ENCODE peak calls at places on chromosomes 12 and 14, in eight cellular contexts. One of them, this sample, is unnamed.
A peak's percentile ranks its signal among the peaks of the same experiment; 100 is the strongest.

GRCh38 chr14:65352964-65353530 is 59.5 kb upstream of the FUT8 start:
- DNase-seq in CD8-positive, alpha-beta memory T cell: no peak
- DNase-seq in heart right ventricle: no peak
- DNase-seq in OCI-LY7: peak; percentile 86
- DNase-seq in body of pancreas: no peak
- DNase-seq in endodermal cell: no peak
- DNase-seq in transverse colon: peak; percentile 40
- DNase-seq in mesendoderm: no peak
- DNase-seq in this sample: no peak

GRCh38 chr12:7460375-7461259 is 16.7 kb upstream of the CD163L1 start:
- DNase-seq in CD8-positive, alpha-beta memory T cell: peak; percentile 18
- DNase-seq in heart right ventricle: peak; percentile 30
- DNase-seq in OCI-LY7: peak; percentile 54
- DNase-seq in body of pancreas: peak; percentile 38
- DNase-seq in endodermal cell: peak; percentile 92
- DNase-seq in transverse colon: peak; percentile 54
- DNase-seq in mesendoderm: peak; percentile 71
- DNase-seq in this sample: no peak

GRCh38 chr12:43957732-43958131 is 121.9 kb downstream of the TMEM117 start:
- DNase-seq in CD8-positive, alpha-beta memory T cell: peak; percentile 5
- DNase-seq in heart right ventricle: no peak
- DNase-seq in OCI-LY7: peak; percentile 46
- DNase-seq in body of pancreas: no peak
- DNase-seq in endodermal cell: peak; percentile 62
- DNase-seq in transverse colon: no peak
- DNase-seq in mesendoderm: peak; percentile 57
- DNase-seq in this sample: no peak

GRCh38 chr12:62256408-62257079 is 3.7 kb upstream of the USP15 start:
- DNase-seq in CD8-positive, alpha-beta memory T cell: no peak
- DNase-seq in heart right ventricle: no peak
- DNase-seq in OCI-LY7: no peak
- DNase-seq in body of pancreas: peak; percentile 43
- DNase-seq in endodermal cell: no peak
- DNase-seq in transverse colon: no peak
- DNase-seq in mesendoderm: no peak
- DNase-seq in this sample: no peak

GRCh38 chr14:49363926-49364751 is 222.0 kb downstream of the RPS29 start:
- DNase-seq in CD8-positive, alpha-beta memory T cell: no peak
- DNase-seq in heart right ventricle: no peak
- DNase-seq in OCI-LY7: no peak
- DNase-seq in body of pancreas: no peak
- DNase-seq in endodermal cell: no peak
- DNase-seq in transverse colon: no peak
- DNase-seq in mesendoderm: peak; percentile 78
- DNase-seq in this sample: no peak

GRCh38 chr14:34930591-34931069 is 52.2 kb upstream of the SRP54 start:
- DNase-seq in CD8-positive, alpha-beta memory T cell: peak; percentile 67
- DNase-seq in heart right ventricle: no peak
- DNase-seq in OCI-LY7: peak; percentile 51
- DNase-seq in body of pancreas: no peak
- DNase-seq in endodermal cell: no peak
- DNase-seq in transverse colon: no peak
- DNase-seq in mesendoderm: no peak
- DNase-seq in this sample: no peak

GRCh38 chr14:102878174-102878969 is 44.1 kb upstream of the AMN start:
- DNase-seq in CD8-positive, alpha-beta memory T cell: no peak
- DNase-seq in heart right ventricle: no peak
- DNase-seq in OCI-LY7: peak; percentile 29
- DNase-seq in body of pancreas: no peak
- DNase-seq in endodermal cell: peak; percentile 64
- DNase-seq in transverse colon: peak; percentile 44
- DNase-seq in mesendoderm: peak; percentile 26
- DNase-seq in this sample: no peak

GRCh38 chr12:116039081-116039480 is 238.4 kb downstream of the MED13L start:
- DNase-seq in CD8-positive, alpha-beta memory T cell: no peak
- DNase-seq in heart right ventricle: no peak
- DNase-seq in OCI-LY7: no peak
- DNase-seq in body of pancreas: no peak
- DNase-seq in endodermal cell: no peak
- DNase-seq in transverse colon: no peak
- DNase-seq in mesendoderm: no peak
- DNase-seq in this sample: no peak

GRCh38 chr12:118377005-118377890 is 893 bp downstream of the SUDS3 start:
- DNase-seq in CD8-positive, alpha-beta memory T cell: no peak
- DNase-seq in heart right ventricle: no peak
- DNase-seq in OCI-LY7: peak; percentile 53
- DNase-seq in body of pancreas: no peak
- DNase-seq in endodermal cell: peak; percentile 58
- DNase-seq in transverse colon: no peak
- DNase-seq in mesendoderm: peak; percentile 23
- DNase-seq in this sample: no peak

GRCh38 chr14:70018713-70019201 is 139.5 kb downstream of the SMOC1 start:
- DNase-seq in CD8-positive, alpha-beta memory T cell: no peak
- DNase-seq in heart right ventricle: peak; percentile 27
- DNase-seq in OCI-LY7: no peak
- DNase-seq in body of pancreas: no peak
- DNase-seq in endodermal cell: no peak
- DNase-seq in transverse colon: peak; percentile 52
- DNase-seq in mesendoderm: no peak
- DNase-seq in this sample: no peak
- H3K27ac ChIP-seq in CD8-positive, alpha-beta memory T cell: no peak overlapping the region
- H3K27ac ChIP-seq in heart right ventricle: no peak overlapping the region
- H3K27ac ChIP-seq in OCI-LY7: no peak overlapping the region
- H3K27ac ChIP-seq in body of pancreas: no peak overlapping the region
- H3K27ac ChIP-seq in endodermal cell: no peak overlapping the region
- H3K27ac ChIP-seq in transverse colon: no peak overlapping the region
- H3K27ac ChIP-seq in mesendoderm: no peak overlapping the region
- H3K27ac ChIP-seq in this sample: no peak overlapping the region

GRCh38 chr14:67964391-67964812 is 144.8 kb downstream of the RAD51B start:
- DNase-seq in CD8-positive, alpha-beta memory T cell: no peak
- DNase-seq in heart right ventricle: no peak
- DNase-seq in OCI-LY7: no peak
- DNase-seq in body of pancreas: no peak
- DNase-seq in endodermal cell: no peak
- DNase-seq in transverse colon: no peak
- DNase-seq in mesendoderm: no peak
- DNase-seq in this sample: no peak
- H3K4me3 ChIP-seq in CD8-positive, alpha-beta memory T cell: no peak overlapping the region
- H3K4me3 ChIP-seq in heart right ventricle: peak overlapping the region; percentile 3
- H3K4me3 ChIP-seq in OCI-LY7: no peak overlapping the region
- H3K4me3 ChIP-seq in body of pancreas: no peak overlapping the region
- H3K4me3 ChIP-seq in endodermal cell: no peak overlapping the region
- H3K4me3 ChIP-seq in transverse colon: peak overlapping the region; percentile 21
- H3K4me3 ChIP-seq in mesendoderm: no peak overlapping the region
- H3K4me3 ChIP-seq in this sample: no peak overlapping the region

GRCh38 chr14:75229923-75230792 is 48.5 kb upstream of the FOS start:
- DNase-seq in CD8-positive, alpha-beta memory T cell: peak; percentile 54
- DNase-seq in heart right ventricle: no peak
- DNase-seq in OCI-LY7: peak; percentile 72
- DNase-seq in body of pancreas: peak; percentile 80
- DNase-seq in endodermal cell: peak; percentile 85
- DNase-seq in transverse colon: peak; percentile 69
- DNase-seq in mesendoderm: peak; percentile 98
- DNase-seq in this sample: no peak
- H3K4me1 ChIP-seq in CD8-positive, alpha-beta memory T cell: peaks cover 58% of the 10 kb centered on the region
- H3K4me1 ChIP-seq in heart right ventricle: peaks cover 51% of the 10 kb centered on the region
- H3K4me1 ChIP-seq in OCI-LY7: peaks cover 51% of the 10 kb centered on the region
- H3K4me1 ChIP-seq in body of pancreas: peaks cover 25% of the 10 kb centered on the region
- H3K4me1 ChIP-seq in endodermal cell: no peaks in the 10 kb centered on the region
- H3K4me1 ChIP-seq in transverse colon: peaks cover 18% of the 10 kb centered on the region
- H3K4me1 ChIP-seq in mesendoderm: peaks cover 18% of the 10 kb centered on the region
- H3K4me1 ChIP-seq in this sample: no peaks in the 10 kb centered on the region

DNA sequence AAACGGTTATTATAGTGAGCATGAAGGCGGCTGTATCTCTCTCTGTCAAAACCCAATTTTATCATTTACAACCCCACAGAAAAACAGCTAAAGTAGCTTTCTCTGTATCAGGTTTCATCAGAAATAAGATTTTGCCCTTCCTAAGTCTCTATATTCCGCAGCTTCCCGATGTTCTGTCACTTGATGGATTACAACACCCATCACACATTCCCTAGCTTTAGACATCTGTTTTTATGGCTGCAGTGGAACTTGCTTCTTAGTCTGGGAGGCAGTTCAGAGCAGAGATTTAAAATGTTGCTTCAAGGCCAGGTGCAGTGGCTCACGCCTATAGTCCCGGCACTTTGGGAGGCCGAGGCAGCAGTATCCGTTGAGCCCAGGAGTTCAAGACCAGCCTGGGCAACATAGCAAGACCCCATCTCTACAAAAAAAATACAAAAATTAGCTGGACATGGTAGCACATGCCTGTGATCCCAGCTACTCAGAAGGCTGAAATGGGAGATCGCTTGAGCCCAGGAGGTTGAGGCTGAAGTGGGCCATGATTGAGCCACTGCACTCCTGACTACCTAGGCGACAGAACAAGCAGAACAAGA is 27.6 kb upstream of the FOXN3 start:
- DNase-seq in CD8-positive, alpha-beta memory T cell: no peak
- DNase-seq in heart right ventricle: no peak
- DNase-seq in OCI-LY7: no peak
- DNase-seq in body of pancreas: no peak
- DNase-seq in endodermal cell: no peak
- DNase-seq in transverse colon: no peak
- DNase-seq in mesendoderm: no peak
- DNase-seq in this sample: no peak
- H3K27ac ChIP-seq in CD8-positive, alpha-beta memory T cell: no peak overlapping the region
- H3K27ac ChIP-seq in heart right ventricle: no peak overlapping the region
- H3K27ac ChIP-seq in OCI-LY7: peak overlapping the region; percentile 74
- H3K27ac ChIP-seq in body of pancreas: no peak overlapping the region
- H3K27ac ChIP-seq in endodermal cell: no peak overlapping the region
- H3K27ac ChIP-seq in transverse colon: peak overlapping the region; percentile 12
- H3K27ac ChIP-seq in mesendoderm: no peak overlapping the region
- H3K27ac ChIP-seq in this sample: no peak overlapping the region

GRCh38 chr12:22480016-22480415 is 64.3 kb downstream of the C2CD5 start:
- DNase-seq in CD8-positive, alpha-beta memory T cell: no peak
- DNase-seq in heart right ventricle: no peak
- DNase-seq in OCI-LY7: no peak
- DNase-seq in body of pancreas: no peak
- DNase-seq in endodermal cell: no peak
- DNase-seq in transverse colon: no peak
- DNase-seq in mesendoderm: no peak
- DNase-seq in this sample: no peak
- H3K4me3 ChIP-seq in CD8-positive, alpha-beta memory T cell: no peak overlapping the region
- H3K4me3 ChIP-seq in heart right ventricle: no peak overlapping the region
- H3K4me3 ChIP-seq in OCI-LY7: no peak overlapping the region
- H3K4me3 ChIP-seq in body of pancreas: no peak overlapping the region
- H3K4me3 ChIP-seq in endodermal cell: no peak overlapping the region
- H3K4me3 ChIP-seq in transverse colon: no peak overlapping the region
- H3K4me3 ChIP-seq in mesendoderm: no peak overlapping the region
- H3K4me3 ChIP-seq in this sample: no peak overlapping the region

GRCh38 chr12:23662966-23663365 is 286.5 kb downstream of the SOX5 start:
- DNase-seq in CD8-positive, alpha-beta memory T cell: no peak
- DNase-seq in heart right ventricle: no peak
- DNase-seq in OCI-LY7: no peak
- DNase-seq in body of pancreas: no peak
- DNase-seq in endodermal cell: no peak
- DNase-seq in transverse colon: no peak
- DNase-seq in mesendoderm: no peak
- DNase-seq in this sample: no peak
- H3K4me1 ChIP-seq in CD8-positive, alpha-beta memory T cell: no peaks in the 10 kb centered on the region
- H3K4me1 ChIP-seq in heart right ventricle: no peaks in the 10 kb centered on the region
- H3K4me1 ChIP-seq in OCI-LY7: no peaks in the 10 kb centered on the region
- H3K4me1 ChIP-seq in body of pancreas: no peaks in the 10 kb centered on the region
- H3K4me1 ChIP-seq in endodermal cell: no peaks in the 10 kb centered on the region
- H3K4me1 ChIP-seq in transverse colon: no peaks in the 10 kb centered on the region
- H3K4me1 ChIP-seq in mesendoderm: no peaks in the 10 kb centered on the region
- H3K4me1 ChIP-seq in this sample: no peaks in the 10 kb centered on the region

GRCh38 chr12:93818488-93819047 is 141.4 kb downstream of the CRADD start:
- DNase-seq in CD8-positive, alpha-beta memory T cell: no peak
- DNase-seq in heart right ventricle: peak; percentile 36
- DNase-seq in OCI-LY7: no peak
- DNase-seq in body of pancreas: no peak
- DNase-seq in endodermal cell: no peak
- DNase-seq in transverse colon: no peak
- DNase-seq in mesendoderm: peak; percentile 18
- DNase-seq in this sample: no peak
- H3K27ac ChIP-seq in CD8-positive, alpha-beta memory T cell: no peak overlapping the region
- H3K27ac ChIP-seq in heart right ventricle: peak overlapping the region; percentile 77
- H3K27ac ChIP-seq in OCI-LY7: no peak overlapping the region
- H3K27ac ChIP-seq in body of pancreas: peak overlapping the region; percentile 30
- H3K27ac ChIP-seq in endodermal cell: no peak overlapping the region
- H3K27ac ChIP-seq in transverse colon: peak overlapping the region; percentile 72
- H3K27ac ChIP-seq in mesendoderm: no peak overlapping the region
- H3K27ac ChIP-seq in this sample: peak overlapping the region; percentile 6

This sample was measured in lung.